ENCODE peak calls at places on chromosomes 16 and 17, in five cellular contexts. O, F, Y, X and U are unnamed samples.

GRCh38 chr16:83581082-83581481 is 226.7 kb upstream of the HSBP1 start:
- DNase-seq in O (no peak), F (no peak), Y (no peak), X (no peak), U (no peak)

GRCh38 chr16:89123001-89123830 is 29.6 kb downstream of the ACSF3 start:
- DNase-seq in O (no peak), F (no peak), Y (no peak), X (no peak), U (peak)

GRCh38 chr17:80408872-80409271 is 6.1 kb upstream of the ENDOV start:
- DNase-seq in O (peak), F (no peak), Y (no peak), X (no peak), U (peak)

GRCh38 chr16:76634847-76635697 is 357.9 kb downstream of the CNTNAP4 start:
- DNase-seq in O (no peak), F (no peak), Y (no peak), X (no peak), U (no peak)

GRCh38 chr16:24309222-24309905 is 53.2 kb downstream of the CACNG3 start:
- DNase-seq in O (peak), F (no peak), Y (no peak), X (no peak), U (peak)

GRCh38 chr16:88799569-88800276 is 3.9 kb upstream of the CDT1 start:
- DNase-seq in O (no peak), F (no peak), Y (no peak), X (peak), U (peak)

GRCh38 chr16:75043175-75043937 is 44.5 kb downstream of the ZNRF1 start:
- DNase-seq in O (no peak), F (no peak), Y (no peak), X (peak), U (no peak)

GRCh38 chr16:17396762-17397498 is 73.8 kb downstream of the XYLT1 start:
- DNase-seq in O (peak), F (no peak), Y (no peak), X (no peak), U (no peak)

GRCh38 chr17:75670868-75671267 is 3.7 kb downstream of the SAP30BP start:
- DNase-seq in O (no peak), F (no peak), Y (no peak), X (no peak), U (no peak)

GRCh38 chr16:82945420-82946096 is 318.8 kb downstream of the CDH13 start:
- DNase-seq in O (no peak), F (no peak), Y (no peak), X (no peak), U (no peak)

GRCh38 chr17:57266842-57267241 is 10.5 kb downstream of the MSI2 start:
- DNase-seq in O (no peak), F (no peak), Y (no peak), X (no peak), U (no peak)

GRCh38 chr16:57374067-57374534 is 1.8 kb downstream of the CX3CL1 start:
- DNase-seq in O (peak), F (no peak), Y (peak), X (no peak), U (no peak)

GRCh38 chr16:67967956-67968439 is 439 bp downstream of the SLC12A4 start:
- DNase-seq in O (peak), F (no peak), Y (peak), X (peak), U (no peak)

GRCh38 chr17:73151888-73152633 is 12.7 kb upstream of the SSTR2 start:
- DNase-seq in O (no peak), F (no peak), Y (no peak), X (peak), U (no peak)

GRCh38 chr16:86594712-86595111 is 16.4 kb downstream of the FOXL1 start:
- DNase-seq in O (no peak), F (no peak), Y (no peak), X (no peak), U (no peak)

GRCh38 chr16:82033006-82033405 is 2.0 kb upstream of the HSD17B2 start:
- DNase-seq in O (peak), F (no peak), Y (no peak), X (no peak), U (no peak)

GRCh38 chr17:8122923-8123694 is 797 bp downstream of the HES7 start:
- DNase-seq in O (no peak), F (no peak), Y (no peak), X (no peak), U (no peak)

GRCh38 chr16:89120281-89120680 is 26.6 kb downstream of the ACSF3 start:
- DNase-seq in O (no peak), F (no peak), Y (no peak), X (no peak), U (no peak)

GRCh38 chr17:17070931-17071330 is 28.7 kb downstream of the MPRIP start:
- DNase-seq in O (no peak), F (no peak), Y (no peak), X (no peak), U (peak)

GRCh38 chr17:39139137-39139516 is 12.3 kb downstream of the PLXDC1 start:
- DNase-seq in O (no peak), F (no peak), Y (no peak), X (no peak), U (no peak)

GRCh38 chr16:85363881-85364280 is 249.2 kb upstream of the GSE1 start:
- DNase-seq in O (no peak), F (no peak), Y (no peak), X (no peak), U (no peak)

GRCh38 chr16:66899945-66900688 is 18.6 kb downstream of the CDH16 start:
- DNase-seq in O (peak), F (no peak), Y (peak), X (peak), U (no peak)

GRCh38 chr17:80737106-80738019 is 192.7 kb downstream of the RPTOR start:
- DNase-seq in O (no peak), F (no peak), Y (no peak), X (peak), U (no peak)

GRCh38 chr16:87171723-87172122 is 145.5 kb downstream of the C16orf95 start:
- DNase-seq in O (no peak), F (no peak), Y (no peak), X (no peak), U (no peak)

GRCh38 chr17:76268015-76268749 is 3.0 kb downstream of the UBALD2 start:
- DNase-seq in O (peak), F (no peak), Y (peak), X (peak), U (no peak)

GRCh38 chr16:15770107-15770506 is 86.7 kb downstream of the MYH11 start:
- DNase-seq in O (peak), F (no peak), Y (peak), X (no peak), U (no peak)

GRCh38 chr16:56985288-56985961 is 3.9 kb upstream of the NLRC5 start:
- DNase-seq in O (peak), F (no peak), Y (peak), X (no peak), U (no peak)

GRCh38 chr17:58317421-58318064 is 11.1 kb downstream of the TSPOAP1 start:
- DNase-seq in O (peak), F (no peak), Y (peak), X (peak), U (peak)

GRCh38 chr16:71883193-71883848 is 661 bp downstream of the ZNF821 start:
- DNase-seq in O (peak), F (no peak), Y (peak), X (no peak), U (no peak)

GRCh38 chr17:80005360-80006338 is 30.0 kb downstream of the TBC1D16 start:
- DNase-seq in O (peak), F (no peak), Y (peak), X (peak), U (no peak)

GRCh38 chr16:4412159-4412558 is 4.2 kb downstream of the CORO7 start:
- DNase-seq in O (no peak), F (no peak), Y (no peak), X (no peak), U (no peak)
- H3K4me3 ChIP-seq in O (no peak), F (no peak), Y (no peak), X (no peak), U (no peak)

GRCh38 chr17:46821482-46822387 is 3.2 kb upstream of the WNT3 start:
- DNase-seq in O (no peak), F (no peak), Y (no peak), X (no peak), U (no peak)

GRCh38 chr17:46818929-46819859 is 702 bp upstream of the WNT3 start:
- DNase-seq in O (no peak), F (no peak), Y (no peak), X (no peak), U (no peak)

GRCh38 chr17:46818319-46818928 is at the start of gene WNT3:
- DNase-seq in O (no peak), F (no peak), Y (no peak), X (no peak), U (no peak)

GRCh38 chr17:46820592-46821450 is 2.3 kb upstream of the WNT3 start:
- DNase-seq in O (no peak), F (no peak), Y (no peak), X (no peak), U (no peak)

DNA sequence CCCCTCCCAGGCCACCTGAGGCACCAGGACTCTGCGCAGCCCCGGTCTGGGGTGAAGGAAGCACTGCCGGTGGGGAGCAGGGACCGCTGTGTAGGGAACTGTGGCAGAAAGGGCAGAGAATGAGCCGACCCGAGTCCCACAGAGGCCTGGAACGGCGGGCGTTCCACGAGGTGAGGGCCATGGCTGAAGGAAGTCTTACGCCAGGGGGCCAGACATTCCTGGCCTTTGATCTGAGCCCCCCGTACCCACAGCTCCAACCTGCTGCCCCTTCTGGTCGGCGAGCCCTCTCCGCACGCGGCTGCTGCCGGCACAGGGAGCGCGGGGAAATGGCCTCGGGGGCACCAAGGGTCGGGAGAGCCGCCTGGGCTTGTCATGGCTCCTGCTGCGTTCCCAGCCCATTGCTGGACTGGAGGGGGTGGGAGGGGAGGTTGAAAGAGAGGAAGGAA is 1.4 kb upstream of the WNT3 start:
- DNase-seq in O (no peak), F (no peak), Y (no peak), X (no peak), U (no peak)
- H3K4me3 ChIP-seq in O (no peak), F (no peak), Y (peak), X (no peak), U (no peak)

DNA sequence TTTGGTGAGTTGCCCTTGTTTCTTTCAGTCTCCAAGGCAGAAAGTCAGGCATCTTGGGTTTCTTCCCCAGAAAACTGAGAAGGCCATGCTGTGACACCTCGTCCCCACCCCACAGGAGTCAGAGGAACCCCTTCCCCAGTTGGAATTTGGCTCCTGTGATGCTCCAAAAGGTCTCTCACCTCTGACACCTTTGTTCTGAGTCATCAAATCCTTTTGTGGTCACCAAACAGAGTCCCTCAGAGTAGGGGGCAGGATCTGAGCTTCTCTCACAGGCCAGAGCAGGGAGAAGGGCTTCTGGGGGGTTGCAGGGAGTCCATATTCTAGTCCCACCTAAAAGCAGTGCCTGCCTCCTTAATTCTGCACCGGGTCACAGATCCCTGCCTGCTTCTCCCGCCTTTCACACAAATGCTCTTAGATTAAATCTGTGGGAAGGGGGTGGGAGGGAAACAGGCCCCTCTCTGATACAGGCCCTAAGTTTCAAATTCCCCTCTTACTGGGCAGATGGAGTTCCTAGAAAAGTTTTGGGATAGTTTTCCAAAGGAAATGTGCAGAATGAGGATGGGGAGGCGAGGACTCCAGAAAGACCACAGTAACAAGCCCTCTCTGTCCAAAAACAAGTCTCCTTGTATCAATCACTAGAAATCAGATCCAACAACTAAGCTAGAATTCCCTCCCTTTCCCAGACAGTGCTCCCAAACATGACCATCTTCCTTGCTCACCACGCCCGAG is 1.3 kb downstream of the PHOSPHO1 start:
- DNase-seq in O (no peak), F (no peak), Y (no peak), X (no peak), U (no peak)
- H3K4me3 ChIP-seq in O (no peak), F (no peak), Y (no peak), X (no peak), U (no peak)

GRCh38 chr17:78991017-78991783 is 11.5 kb upstream of the LGALS3BP start:
- DNase-seq in O (no peak), F (no peak), Y (peak), X (no peak), U (peak)
- H3K4me3 ChIP-seq in O (no peak), F (no peak), Y (no peak), X (no peak), U (no peak)